ENCODE peak calls at places on chromosomes 12 and 14, in nine cellular contexts. T, R, B, E, Z, X, F, O and A are unnamed samples.

GRCh38 chr12:23472329-23472971 is 477.0 kb downstream of the SOX5 start:
- DNase-seq in F (no peak), O (peak; percentile 15), Z (no peak), R (no peak), X (no peak), E (no peak), T (no peak), B (no peak), A (no peak)

GRCh38 chr14:59123526-59123925 is 64.9 kb upstream of the DAAM1 start:
- DNase-seq in B (no peak), T (no peak), Z (no peak), X (peak; percentile 54), O (no peak), F (no peak), E (peak; percentile 32), R (no peak), A (no peak)

GRCh38 chr14:90883782-90884181 is 67.6 kb upstream of the TTC7B start:
- DNase-seq in B (no peak), Z (no peak), X (peak; percentile 35), E (peak; percentile 31), F (no peak), O (no peak), T (no peak), R (no peak), A (no peak)

GRCh38 chr12:112350593-112351592 is 31.3 kb downstream of the HECTD4 start:
- DNase-seq in X (peak; percentile 42), F (no peak), B (no peak), R (no peak), T (no peak), O (peak; percentile 91), E (no peak), Z (no peak), A (no peak)

GRCh38 chr14:94088516-94088915 is 7.4 kb downstream of the IFI27L1 start:
- DNase-seq in R (no peak), E (peak; percentile 65), O (no peak), B (no peak), F (no peak), X (no peak), Z (no peak), T (no peak), A (no peak)

GRCh38 chr14:63766616-63767015 is 38.8 kb upstream of the SGPP1 start:
- DNase-seq in X (no peak), B (no peak), O (no peak), E (no peak), F (no peak), Z (peak; percentile 68), T (no peak), R (no peak), A (no peak)

GRCh38 chr12:89951050-89951693 is 242.5 kb upstream of the ATP2B1 start:
- DNase-seq in O (no peak), Z (no peak), B (no peak), T (no peak), R (no peak), F (no peak), E (peak; percentile 84), X (peak; percentile 30), A (peak; percentile 48)

GRCh38 chr12:109759076-109759420 is 45.4 kb downstream of the FAM222A start:
- DNase-seq in X (no peak), B (no peak), Z (no peak), F (peak; percentile 43), E (no peak), O (no peak), T (no peak), R (no peak), A (no peak)

GRCh38 chr12:123896786-123897185 is 75.8 kb downstream of the CCDC92 start:
- DNase-seq in Z (no peak), F (no peak), E (peak; percentile 20), R (no peak), T (no peak), X (peak; percentile 82), B (no peak), O (no peak), A (no peak)

GRCh38 chr14:101077511-101078074 is 174.1 kb upstream of the RTL1 start:
- DNase-seq in O (no peak), B (no peak), F (no peak), E (peak; percentile 33), X (no peak), T (no peak), Z (peak; percentile 53), R (no peak), A (peak; percentile 18)

GRCh38 chr14:95341115-95341514 is 21.4 kb upstream of the CLMN start:
- DNase-seq in B (no peak), E (no peak), T (no peak), F (no peak), O (no peak), Z (no peak), R (no peak), X (no peak), A (no peak)

GRCh38 chr12:121908702-121909101 is 9.7 kb upstream of the CFAP251 start:
- DNase-seq in O (no peak), T (no peak), E (no peak), R (no peak), F (no peak), Z (no peak), X (no peak), B (no peak), A (no peak)

GRCh38 chr14:101113835-101114725 is 210.6 kb upstream of the RTL1 start:
- DNase-seq in F (no peak), R (no peak), X (no peak), T (no peak), B (no peak), Z (no peak), O (no peak), E (no peak), A (no peak)

GRCh38 chr14:34662558-34663088 is 32.7 kb upstream of the SNX6 start:
- DNase-seq in T (no peak), O (no peak), E (no peak), Z (no peak), B (no peak), F (no peak), X (peak; percentile 21), R (no peak), A (no peak)

GRCh38 chr14:49036236-49036635 is 549.9 kb downstream of the RPS29 start:
- DNase-seq in O (no peak), X (no peak), R (no peak), F (no peak), Z (no peak), T (no peak), E (no peak), B (no peak), A (peak; percentile 27)

GRCh38 chr12:132602578-132603239 is 7.7 kb downstream of the LRCOL1 start:
- DNase-seq in E (no peak), F (no peak), B (peak; percentile 58), R (no peak), T (no peak), Z (peak; percentile 53), X (no peak), O (no peak), A (no peak)

GRCh38 chr12:111033281-111034147 is 113.1 kb upstream of the MYL2 start:
- DNase-seq in Z (peak; percentile 72), F (peak; percentile 11), T (no peak), R (no peak), E (no peak), X (no peak), O (no peak), B (no peak), A (peak; percentile 76)
- TF ChIP-seq CTCF in Z (peak; percentile 82), F (no peak), T (peak; percentile 11), R (no peak), E (no peak), X (no peak), O (no peak), B (peak; percentile 10), A (peak; percentile 77)

DNA sequence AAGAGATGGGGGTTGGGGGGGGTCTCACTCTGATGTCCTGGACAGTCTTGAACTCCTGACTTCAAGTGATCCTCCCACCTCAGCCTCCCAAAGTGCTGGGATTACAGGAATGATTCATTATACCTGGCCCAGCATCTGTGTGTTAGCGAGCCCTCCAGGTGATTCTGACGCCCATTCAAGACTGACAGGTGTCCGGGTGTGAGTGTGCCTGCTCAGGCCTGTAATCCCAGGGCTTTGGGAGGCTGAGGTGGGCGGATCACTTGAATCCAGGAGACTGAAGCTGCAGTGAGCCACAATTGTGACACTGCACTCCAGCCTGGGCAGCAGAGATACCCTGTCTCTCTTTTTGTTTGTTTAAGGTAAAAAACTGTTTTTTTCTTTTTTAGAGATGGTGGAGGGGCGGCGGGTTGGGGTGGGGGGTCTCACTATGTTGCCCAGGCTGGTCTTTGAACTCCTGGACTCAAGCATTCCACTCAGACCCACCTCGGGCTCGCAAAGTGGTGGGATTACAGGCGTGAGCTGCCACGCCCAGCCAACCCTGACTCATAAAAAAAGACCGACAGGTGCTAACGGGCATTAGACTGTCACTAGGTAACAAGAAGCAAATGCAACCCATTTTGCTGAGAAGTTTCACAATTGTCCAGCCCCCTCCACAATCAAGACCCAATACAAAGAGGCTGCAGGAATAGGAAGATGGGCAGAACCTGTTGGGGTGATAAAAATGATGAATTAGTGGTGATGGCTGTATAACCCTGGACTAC is 4.7 kb downstream of the VSIG10 start:
- DNase-seq in E (no peak), T (no peak), O (no peak), X (no peak), Z (no peak), F (no peak), B (no peak), R (no peak), A (no peak)
- H3K4me1 ChIP-seq in E (peaks cover 2% of the 10 kb centered on the region), T (no peaks in the 10 kb centered on the region), O (no peaks in the 10 kb centered on the region), X (no peaks in the 10 kb centered on the region), Z (no peaks in the 10 kb centered on the region), F (peaks cover 4% of the 10 kb centered on the region), B (no peaks in the 10 kb centered on the region), R (peaks cover under 1% of the 10 kb centered on the region), A (no peaks in the 10 kb centered on the region)

DNA sequence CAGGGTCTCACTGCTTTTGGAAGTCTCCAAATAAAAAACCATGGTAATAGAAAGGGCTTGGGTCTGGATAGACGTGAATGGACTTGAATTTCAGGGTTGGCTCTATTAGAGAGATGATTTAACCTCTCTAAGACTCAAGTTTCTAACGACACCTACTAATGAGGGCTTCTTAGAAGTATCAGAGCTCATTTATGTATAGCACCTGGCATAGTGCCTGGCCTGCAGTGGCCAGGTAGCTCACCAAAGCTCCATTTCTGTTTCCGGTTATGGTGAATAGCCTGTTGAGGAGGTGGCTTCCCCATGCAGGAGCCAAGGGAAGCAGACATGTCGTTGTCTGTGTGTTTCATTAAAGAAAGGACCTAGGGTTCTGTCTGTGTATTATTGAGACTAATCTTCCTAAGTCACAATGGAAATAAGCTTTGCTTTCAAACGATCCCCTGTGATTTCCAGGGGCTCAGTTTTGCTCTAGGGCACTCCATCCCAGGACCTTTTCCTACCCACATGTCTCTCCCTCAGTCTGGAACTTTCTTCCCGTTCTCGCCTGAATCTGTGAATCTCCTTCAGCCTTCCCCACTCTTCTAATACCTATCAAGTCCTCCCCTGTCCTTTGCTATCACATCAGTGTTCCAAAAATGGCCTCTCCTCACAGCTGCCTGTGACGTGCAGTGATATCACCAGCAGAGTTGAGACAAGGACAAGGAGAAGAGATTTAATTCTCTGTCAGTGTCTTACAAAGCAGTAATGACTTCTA is 108.8 kb downstream of the ETV6 start:
- DNase-seq in B (no peak), X (no peak), Z (no peak), O (no peak), F (no peak), E (no peak), R (no peak), T (no peak), A (no peak)
- H3K4me3 ChIP-seq in B (no peak overlapping the region), X (no peak overlapping the region), Z (no peak overlapping the region), O (no peak overlapping the region), F (no peak overlapping the region), E (no peak overlapping the region), R (no peak overlapping the region), T (peak overlapping the region; percentile 8), A (no peak overlapping the region)

DNA sequence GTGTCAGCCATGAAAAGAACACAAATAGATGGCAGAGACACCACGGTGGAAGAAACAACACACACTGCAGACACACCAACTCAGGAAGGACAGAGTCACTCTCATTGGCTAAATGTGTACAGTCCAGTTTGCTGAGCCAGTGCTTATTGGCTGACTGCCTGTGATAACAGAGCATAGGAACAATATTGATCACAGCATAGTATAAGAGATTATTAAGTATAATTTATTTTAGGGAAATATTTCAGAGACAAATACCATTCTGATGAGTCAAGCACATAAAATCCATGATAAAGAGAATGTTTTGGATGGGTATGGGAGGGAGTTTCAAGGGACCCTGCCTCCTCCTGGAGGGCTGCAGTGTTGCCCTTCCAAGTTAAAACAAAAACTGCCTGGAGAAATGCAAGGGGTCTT is 50.9 kb downstream of the BTG1 start:
- DNase-seq in Z (no peak), E (peak; percentile 30), T (peak; percentile 23), F (no peak), X (peak; percentile 32), O (no peak), R (no peak), B (no peak), A (no peak)
- TF ChIP-seq CTCF in Z (no peak), E (peak; percentile 17), T (no peak), F (no peak), X (no peak), O (no peak), R (no peak), B (no peak), A (no peak)